ENCODE peak calls at places on chromosomes 4 and X, in seven cellular contexts. Y, Q, V, W, J, R and N are unnamed samples.

GRCh38 chrX:102847362-102847761 is 89.7 kb upstream of the RAB40AL start:
- DNase-seq in Q (no peak), J (no peak), V (no peak), Y (no peak), W (no peak), R (no peak), N (no peak)

GRCh38 chr4:24973471-24974251 is 57.1 kb downstream of the LGI2 start:
- DNase-seq in V (no peak), W (peak), R (peak), J (no peak), Q (no peak), Y (peak), N (peak)

GRCh38 chr4:53929955-53930798 is 134.2 kb downstream of the CHIC2 start:
- DNase-seq in R (peak), Y (peak), Q (peak), W (peak), V (peak), J (peak), N (peak)

GRCh38 chr4:16818005-16818404 is 80.4 kb downstream of the LDB2 start:
- DNase-seq in R (no peak), W (no peak), Y (no peak), V (no peak), J (no peak), Q (no peak), N (no peak)

GRCh38 chrX:50813843-50814661 is at the start of gene SHROOM4:
- DNase-seq in Y (peak), W (no peak), J (peak), V (no peak), Q (peak), R (no peak), N (no peak)

GRCh38 chr4:138910201-138910913 is 105.2 kb upstream of the NOCT start:
- DNase-seq in V (peak), J (peak), Q (peak), W (peak), Y (no peak), R (peak), N (peak)

GRCh38 chrX:54920610-54921426 is at the start of gene TRO:
- DNase-seq in V (no peak), Y (no peak), W (peak), J (peak), Q (no peak), R (peak), N (peak)

GRCh38 chr4:8353912-8354453 is 84.4 kb downstream of the HTRA3 start:
- DNase-seq in R (no peak), Q (peak), W (no peak), J (peak), V (no peak), Y (peak), N (no peak)

GRCh38 chr4:83112678-83113428 is 1.7 kb downstream of the PLAC8 start:
- DNase-seq in W (peak), Y (peak), Q (no peak), J (peak), R (no peak), V (no peak), N (no peak)

GRCh38 chr4:31045151-31045550 is 325.0 kb downstream of the PCDH7 start:
- DNase-seq in J (no peak), Y (no peak), V (no peak), W (peak), R (peak), Q (no peak), N (peak)

GRCh38 chrX:31608651-31609050 is 536.8 kb upstream of the FTHL17 start:
- DNase-seq in Q (no peak), W (no peak), V (no peak), R (no peak), J (peak), Y (no peak), N (no peak)

GRCh38 chr4:139606600-139607301 is 50.7 kb upstream of the SETD7 start:
- DNase-seq in J (peak), W (no peak), R (no peak), Q (no peak), V (no peak), Y (no peak), N (no peak)

GRCh38 chr4:125389713-125390112 is 75.0 kb downstream of the FAT4 start:
- DNase-seq in Q (peak), Y (no peak), J (peak), V (no peak), R (no peak), W (no peak), N (no peak)

GRCh38 chr4:2714071-2714770 is 41.9 kb downstream of the TNIP2 start:
- DNase-seq in R (no peak), W (no peak), V (no peak), J (peak), Q (peak), Y (no peak), N (peak)

GRCh38 chrX:40155617-40156471 is 58.1 kb upstream of the BCOR start:
- DNase-seq in Y (no peak), R (no peak), J (no peak), V (no peak), Q (no peak), W (no peak), N (peak)

GRCh38 chrX:8139713-8140112 is 31.4 kb downstream of the VCX2 start:
- DNase-seq in J (peak), R (no peak), V (no peak), Y (no peak), W (no peak), Q (no peak), N (no peak)

GRCh38 chr4:46388860-46389259 is 1.1 kb downstream of the GABRA2 start:
- DNase-seq in Q (no peak), V (no peak), R (no peak), W (no peak), Y (no peak), J (peak), N (no peak)

GRCh38 chrX:34868633-34869032 is 74.0 kb upstream of the FAM47B start:
- DNase-seq in J (no peak), W (no peak), Y (no peak), Q (no peak), V (no peak), R (no peak), N (no peak)

GRCh38 chr4:173367285-173367684 is 3.5 kb upstream of the SAP30 start:
- DNase-seq in W (no peak), Q (no peak), Y (no peak), J (peak), V (no peak), R (no peak), N (no peak)

GRCh38 chrX:150200820-150201287 is 162.3 kb upstream of the MAMLD1 start:
- DNase-seq in V (no peak), W (no peak), R (peak), Q (peak), Y (peak), J (peak), N (peak)

GRCh38 chrX:45889471-45889870 is 655.8 kb downstream of the ZNF674 start:
- DNase-seq in J (peak), V (no peak), Y (no peak), W (no peak), Q (no peak), R (no peak), N (no peak)

GRCh38 chrX:10457092-10457491 is 163.3 kb downstream of the MID1 start:
- DNase-seq in V (no peak), W (no peak), Y (no peak), Q (peak), R (no peak), J (peak), N (no peak)

GRCh38 chr4:177441061-177441802 is 1.0 kb downstream of the AGA start:
- DNase-seq in W (peak), Y (peak), Q (no peak), V (no peak), J (peak), R (peak), N (peak)

GRCh38 chrX:34659575-34659974 is 2.5 kb upstream of the TMEM47 start:
- DNase-seq in R (no peak), Q (no peak), Y (no peak), V (no peak), W (no peak), J (no peak), N (no peak)

GRCh38 chr4:110216079-110216478 is 17.7 kb upstream of the ELOVL6 start:
- DNase-seq in R (no peak), Y (no peak), W (no peak), V (no peak), J (no peak), Q (no peak), N (no peak)